ENCODE peak calls at places on chromosomes 7 and 10, in eight cellular contexts. O is stimulated activated CD4-positive, alpha-beta T cell treated with anti-CD3 and anti-CD28 coated beads, Interleukin-15, amount 100 ng/mL, for 24 hours; B is activated B cell treated with CpG ODN at 0.5 μM for 24 hours; W is fibroblast of lung; G is activated CD8-positive, alpha-beta memory T cell treated with anti-CD3 and anti-CD28 coated beads for 24 hours; C is T-helper 9 cell; D is AG10803; I is posterior vena cava. Z is an unnamed sample.

GRCh38 chr10:129464251-129464650 is 2.8 kb upstream of the MGMT start:
- DNase-seq in O (no peak), B (no peak), W (no peak), G (no peak), C (no peak), D (no peak), I (no peak), Z (no peak)

GRCh38 chr7:130893441-130893894 is 159.5 kb upstream of the KLF14 start:
- DNase-seq in O (no peak), B (no peak), W (peak), G (peak), C (no peak), D (peak), I (no peak), Z (peak)

GRCh38 chr10:36573246-36573645 is 552.2 kb upstream of the ANKRD30A start:
- DNase-seq in O (no peak), B (no peak), W (no peak), G (no peak), C (no peak), D (no peak), I (no peak), Z (no peak)

GRCh38 chr10:71729023-71729649 is 9.6 kb upstream of the C10orf105 start:
- DNase-seq in O (no peak), B (no peak), W (no peak), G (no peak), C (no peak), D (no peak), I (no peak), Z (no peak)

GRCh38 chr10:85642421-85643170 is 724.0 kb downstream of the GRID1 start:
- DNase-seq in O (no peak), B (no peak), W (peak), G (no peak), C (no peak), D (peak), I (no peak), Z (no peak)

GRCh38 chr10:58436071-58436470 is 50.9 kb downstream of the TFAM start:
- DNase-seq in O (no peak), B (no peak), W (peak), G (no peak), C (no peak), D (peak), I (no peak), Z (no peak)

GRCh38 chr7:85162743-85163142 is 24.1 kb downstream of the SEMA3D start:
- DNase-seq in O (no peak), B (no peak), W (peak), G (no peak), C (no peak), D (no peak), I (no peak), Z (peak)

GRCh38 chr7:101804087-101804631 is 13.3 kb upstream of the CUX1 start:
- DNase-seq in O (peak), B (no peak), W (no peak), G (no peak), C (no peak), D (no peak), I (peak), Z (no peak)

GRCh38 chr10:119198438-119198837 is 8.9 kb upstream of the GRK5 start:
- DNase-seq in O (peak), B (no peak), W (no peak), G (no peak), C (no peak), D (no peak), I (peak), Z (no peak)

GRCh38 chr10:98030991-98031431 is 590 bp upstream of the CRTAC1 start:
- DNase-seq in O (no peak), B (no peak), W (peak), G (no peak), C (no peak), D (no peak), I (no peak), Z (no peak)